ENCODE peak calls at places on chromosome 10, in four cellular contexts. P is WTC11, J is HepG2, O is GM12878. E is an unnamed sample.

GRCh38 chr10:99854860-99855259 is 72.4 kb downstream of the ABCC2 start:
- DNase-seq in P (no peak), O (no peak), J (peak), E (peak)

GRCh38 chr10:117673611-117674010 is 131.1 kb downstream of the EMX2 start:
- DNase-seq in P (no peak), J (no peak), O (no peak), E (no peak)

GRCh38 chr10:101000602-101000991 is 989 bp downstream of the LZTS2 start:
- DNase-seq in J (no peak), P (no peak), O (no peak), E (no peak)

GRCh38 chr10:33122014-33122788 is 164.2 kb upstream of the ITGB1 start:
- DNase-seq in P (no peak), J (no peak), O (no peak), E (no peak)

GRCh38 chr10:49289480-49289879 is 9.5 kb upstream of the C10orf71 start:
- DNase-seq in J (no peak), P (no peak), O (no peak), E (no peak)

GRCh38 chr10:11159543-11160215 is 142.0 kb downstream of the CELF2 start:
- DNase-seq in O (no peak), P (no peak), J (no peak), E (no peak)

GRCh38 chr10:70622981-70623844 is 20.7 kb upstream of the PRF1 start:
- DNase-seq in O (no peak), J (no peak), P (no peak), E (no peak)

GRCh38 chr10:124117511-124117785 is 24.1 kb upstream of the CHST15 start:
- DNase-seq in J (no peak), P (no peak), O (no peak), E (no peak)

GRCh38 chr10:64159910-64160872 is 639.0 kb downstream of the REEP3 start:
- DNase-seq in J (no peak), O (no peak), P (no peak), E (no peak)

GRCh38 chr10:131710142-131710861 is 190.5 kb upstream of the PPP2R2D start:
- DNase-seq in O (no peak), J (no peak), P (no peak), E (no peak)

GRCh38 chr10:86752311-86752710 is 4.1 kb upstream of the BMPR1A start:
- DNase-seq in P (no peak), J (no peak), O (no peak), E (peak)

GRCh38 chr10:132829403-132829802 is 43.5 kb upstream of the NKX6-2 start:
- DNase-seq in P (no peak), J (no peak), O (no peak), E (no peak)

GRCh38 chr10:3451516-3452185 is 279.1 kb upstream of the PITRM1 start:
- DNase-seq in O (no peak), P (no peak), J (no peak), E (no peak)

GRCh38 chr10:114174462-114175190 is 623 bp upstream of the CCDC186 start:
- DNase-seq in P (no peak), O (no peak), J (no peak), E (no peak)

GRCh38 chr10:42988069-42988468 is 88.8 kb upstream of the RET start:
- DNase-seq in O (no peak), P (no peak), J (no peak), E (no peak)

GRCh38 chr10:124999433-125000365 is 57.8 kb downstream of the ZRANB1 start:
- DNase-seq in O (no peak), P (peak), J (no peak), E (no peak)

GRCh38 chr10:125296598-125296997 is 136.2 kb upstream of the CTBP2 start:
- DNase-seq in J (no peak), P (no peak), O (no peak), E (no peak)

GRCh38 chr10:86317949-86318725 is 48.5 kb downstream of the GRID1 start:
- DNase-seq in J (no peak), O (no peak), P (no peak), E (peak)

GRCh38 chr10:43585046-43585445 is 10.6 kb upstream of the ZNF239 start:
- DNase-seq in O (no peak), P (no peak), J (no peak), E (no peak)

GRCh38 chr10:122515588-122516231 is 44.8 kb upstream of the DMBT1 start:
- DNase-seq in O (no peak), J (no peak), P (no peak), E (no peak)
- TF ChIP-seq NR2C2 in O (no peak), J (no peak), P (no peak), E (no peak)

GRCh38 chr10:61896854-61897661 is 4.4 kb upstream of the ARID5B start:
- DNase-seq in J (peak), P (peak), O (peak), E (peak)
- TF ChIP-seq NR2C2 in J (no peak), P (no peak), O (no peak), E (no peak)

DNA sequence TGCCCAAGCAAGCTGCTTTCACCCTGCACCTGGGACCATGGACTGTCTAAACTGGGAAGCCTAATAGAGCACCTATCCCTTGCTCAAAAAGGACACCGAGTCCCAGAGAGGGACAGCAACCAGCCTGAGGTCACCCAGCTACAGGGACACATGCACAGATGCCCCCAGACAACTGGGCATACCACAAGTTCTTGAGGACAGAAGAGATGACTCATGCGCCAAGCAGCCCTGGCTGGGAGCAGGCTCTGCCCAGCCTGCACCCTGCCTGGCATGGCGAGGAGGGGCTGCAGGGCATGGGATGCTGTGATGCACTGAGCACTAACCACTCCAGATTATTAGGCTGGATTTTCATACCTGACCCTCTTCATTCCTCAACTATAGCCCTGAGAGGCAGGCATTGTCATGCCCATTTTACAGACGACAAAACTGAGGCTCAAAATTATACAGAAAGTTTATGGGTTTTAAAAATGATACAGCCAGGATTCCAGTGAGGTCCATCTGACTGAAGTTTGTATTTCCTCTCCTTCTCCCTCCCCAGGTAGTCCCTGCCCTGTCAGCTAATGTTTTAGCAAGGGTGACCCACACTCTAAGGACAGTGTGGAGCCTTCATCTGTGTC is 289.3 kb upstream of the ZMIZ1 start:
- DNase-seq in O (no peak), J (no peak), P (no peak), E (no peak)
- TF ChIP-seq NR2C2 in O (no peak), J (no peak), P (no peak), E (no peak)

DNA sequence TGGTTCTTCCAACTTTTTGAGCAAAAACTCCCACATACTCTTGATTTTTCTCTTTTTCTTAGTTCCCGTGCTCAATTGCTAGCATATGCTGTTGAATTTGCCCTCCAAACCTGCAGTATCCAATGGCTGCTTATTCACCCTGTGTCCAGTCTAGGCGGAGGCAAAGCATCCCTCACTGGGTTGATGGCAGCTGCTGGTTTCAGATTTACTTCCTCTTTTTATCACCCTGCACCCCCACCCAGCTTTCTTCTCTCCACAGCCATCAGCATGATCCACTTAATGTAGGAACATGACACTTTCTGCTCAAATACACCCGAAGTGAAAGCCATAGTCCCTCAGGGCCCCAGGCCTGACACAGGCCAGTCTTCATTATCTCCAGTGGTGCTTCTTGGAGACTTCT is 87.6 kb upstream of the ADARB2 start:
- DNase-seq in J (no peak), P (no peak), O (no peak), E (no peak)
- TF ChIP-seq NR2C2 in J (no peak), P (no peak), O (no peak), E (no peak)

DNA sequence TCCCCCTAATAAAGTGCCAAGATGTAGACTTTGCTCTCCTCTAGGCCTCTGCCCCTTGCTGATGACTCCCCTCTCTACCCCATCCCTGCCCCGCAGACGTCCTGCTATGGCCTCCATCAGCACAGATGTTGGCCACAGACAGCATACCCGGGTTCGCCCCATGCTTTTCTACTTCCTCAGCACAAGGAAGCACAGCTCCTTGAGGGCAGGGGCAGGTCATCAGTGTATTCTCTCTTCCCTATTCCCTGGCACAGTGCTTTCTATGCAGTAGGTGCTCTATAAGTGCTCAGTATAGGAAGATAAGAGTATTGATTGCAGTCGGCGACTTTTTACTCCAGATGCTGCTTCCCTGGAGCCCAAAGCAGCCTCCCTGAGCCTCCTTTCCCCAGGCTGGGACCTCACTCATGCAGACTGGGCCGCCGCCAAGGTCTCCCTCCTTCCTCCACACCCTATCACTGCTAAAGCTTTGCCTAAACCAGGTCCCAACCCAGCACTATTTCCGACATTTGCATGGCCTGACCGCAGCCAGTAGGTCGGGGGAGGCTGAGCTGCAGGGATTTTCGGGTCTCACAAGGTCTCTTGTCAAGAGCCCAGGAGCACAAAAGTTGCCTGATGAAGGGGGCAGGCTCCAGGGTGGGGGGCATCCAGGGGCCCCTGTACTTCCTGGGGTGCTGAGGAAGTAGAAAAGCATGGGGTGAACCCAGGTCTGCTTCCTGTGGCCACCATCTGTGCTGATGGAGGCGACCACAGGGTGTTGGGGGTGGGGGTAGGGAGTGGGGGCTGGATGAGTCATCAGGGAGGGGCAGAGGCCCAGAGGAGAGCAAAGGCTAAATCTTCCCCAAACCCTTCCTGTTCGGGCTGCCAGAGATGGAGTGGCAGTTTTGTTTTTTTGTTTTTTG is 8.0 kb downstream of the CALHM3 start:
- DNase-seq in J (no peak), P (no peak), O (peak), E (peak)
- TF ChIP-seq NR2C2 in J (no peak), P (no peak), O (no peak), E (no peak)

GRCh38 chr10:22593644-22594043 is 120.7 kb downstream of the PIP4K2A start:
- DNase-seq in J (no peak), P (no peak), O (no peak), E (no peak)
- TF ChIP-seq NR2C2 in J (no peak), P (no peak), O (no peak), E (no peak)

DNA sequence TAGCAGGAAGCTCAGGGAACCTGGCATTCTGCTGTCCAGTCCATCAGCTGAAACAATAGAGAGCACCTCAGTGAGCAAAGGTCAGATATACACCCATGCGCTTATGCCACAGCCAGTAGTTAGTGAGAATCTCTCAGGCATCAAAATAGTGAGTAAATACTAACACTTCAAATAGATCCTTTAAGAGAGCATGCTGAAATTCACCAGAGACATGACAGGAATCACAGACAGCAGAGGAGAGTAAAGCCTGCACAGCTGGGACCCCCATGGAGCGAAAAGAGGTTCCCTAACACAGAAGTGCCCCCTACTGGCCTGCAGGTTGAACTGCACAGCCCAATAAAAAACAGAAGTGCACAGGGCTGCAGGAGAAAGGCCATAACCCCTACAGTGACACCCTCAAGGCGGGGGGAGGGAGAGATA is 57.6 kb upstream of the ANTXRL start:
- DNase-seq in O (no peak), J (peak), P (peak), E (peak)
- TF ChIP-seq NR2C2 in O (no peak), J (no peak), P (no peak), E (no peak)

DNA sequence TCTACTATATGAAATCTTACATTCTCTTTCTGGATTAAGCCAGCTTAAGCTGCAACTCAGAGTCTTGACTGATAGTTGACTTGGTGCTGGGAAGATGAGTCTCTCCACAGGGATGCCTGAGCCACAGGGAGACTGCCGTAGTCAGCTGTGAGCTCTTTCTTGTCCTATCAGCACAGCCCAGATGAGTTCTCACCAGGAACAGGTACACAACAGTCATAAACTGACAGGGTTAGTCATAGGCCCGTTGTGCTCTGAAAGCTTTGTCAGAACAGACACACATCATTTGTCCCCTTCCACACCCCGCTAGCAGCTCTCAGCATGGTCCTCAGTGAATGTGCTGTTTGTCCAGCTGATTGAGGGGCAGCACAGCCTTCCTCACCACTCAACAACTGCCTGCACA is 221.6 kb downstream of the RPS24 start:
- DNase-seq in P (no peak), O (no peak), J (no peak), E (no peak)
- TF ChIP-seq NR2C2 in P (no peak), O (no peak), J (no peak), E (no peak)

GRCh38 chr10:23422003-23422411 is 16.9 kb upstream of the OTUD1 start:
- DNase-seq in O (no peak), P (no peak), J (no peak), E (no peak)

GRCh38 chr10:23421397-23421796 is 17.5 kb upstream of the OTUD1 start:
- DNase-seq in P (no peak), J (no peak), O (no peak), E (no peak)

GRCh38 chr10:23419201-23419600 is 19.7 kb upstream of the OTUD1 start:
- DNase-seq in P (no peak), J (no peak), O (no peak), E (no peak)

GRCh38 chr10:23418051-23418681 is 20.7 kb upstream of the OTUD1 start:
- DNase-seq in J (no peak), O (no peak), P (no peak), E (no peak)

DNA sequence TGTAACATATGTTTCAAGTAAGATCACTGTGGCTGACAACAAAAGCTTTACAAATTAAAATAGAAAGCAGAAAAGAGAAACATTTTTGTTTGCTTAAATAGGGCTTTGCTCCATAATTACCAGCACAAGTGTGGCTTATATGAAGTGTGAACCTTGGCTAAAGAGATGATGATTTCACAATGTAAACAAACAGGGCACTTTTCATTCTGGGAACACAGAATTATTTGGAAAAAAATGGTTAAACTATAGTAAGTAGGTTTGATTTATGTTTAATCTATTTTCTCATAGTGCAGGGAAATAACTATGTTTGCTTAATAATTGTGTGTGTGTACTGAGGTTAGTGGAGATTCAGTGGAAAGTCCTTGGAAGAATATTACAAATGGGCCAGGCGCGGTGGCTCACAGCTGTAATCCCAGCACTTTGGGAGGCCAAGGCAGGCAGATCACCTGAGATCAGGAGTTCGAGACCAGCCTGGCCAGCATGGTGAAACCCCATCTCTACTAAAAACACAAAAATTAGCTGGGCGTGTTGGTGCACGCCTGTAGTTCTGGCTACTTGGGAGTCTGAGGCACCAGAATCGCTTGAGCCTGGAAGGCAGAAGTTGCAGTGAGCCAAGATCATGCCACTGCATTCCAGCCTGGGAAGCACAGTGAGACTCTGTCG is 19.1 kb upstream of the OTUD1 start:
- DNase-seq in P (no peak), J (no peak), O (no peak), E (no peak)
- TF ChIP-seq NR2C2 in P (no peak), J (no peak), O (no peak), E (no peak)

GRCh38 chr10:97185326-97186058 is at the start of gene SLIT1:
- DNase-seq in P (peak), J (no peak), O (no peak), E (no peak)

GRCh38 chr10:97192952-97193435 is 7.2 kb upstream of the SLIT1 start:
- DNase-seq in P (no peak), O (no peak), J (no peak), E (no peak)

GRCh38 chr10:97186911-97187310 is 1.2 kb upstream of the SLIT1 start:
- DNase-seq in J (no peak), P (no peak), O (no peak), E (no peak)

GRCh38 chr10:97188234-97188847 is 2.6 kb upstream of the SLIT1 start:
- DNase-seq in O (no peak), J (no peak), P (no peak), E (no peak)

GRCh38 chr10:97190452-97190851 is 4.7 kb upstream of the SLIT1 start:
- DNase-seq in P (no peak), J (no peak), O (no peak), E (no peak)
- TF ChIP-seq NR2C2 in P (no peak), J (no peak), O (no peak), E (no peak)

E was measured in K562.